ENCODE peak calls at places on chromosomes 6 and 20, in seven cellular contexts. One of them, this sample, is unnamed.
A peak's percentile ranks its signal among the peaks of the same experiment; 100 is the strongest.

GRCh38 chr6:54655162-54655561 is 191.4 kb upstream of the FAM83B start:
- DNase-seq in Peyer's patch: no peak
- DNase-seq in A549: no peak
- DNase-seq in tibial nerve: no peak
- DNase-seq in heart left ventricle: no peak
- DNase-seq in spleen: no peak
- DNase-seq in esophagus muscularis mucosa: no peak
- DNase-seq in this sample: no peak

GRCh38 chr20:4666001-4666470 is 55.7 kb upstream of the PRND start:
- DNase-seq in Peyer's patch: no peak
- DNase-seq in A549: no peak
- DNase-seq in tibial nerve: no peak
- DNase-seq in heart left ventricle: no peak
- DNase-seq in spleen: no peak
- DNase-seq in esophagus muscularis mucosa: no peak
- DNase-seq in this sample: no peak

GRCh38 chr6:53410508-53411258 is 61.9 kb upstream of the ELOVL5 start:
- DNase-seq in Peyer's patch: peak; percentile 54
- DNase-seq in A549: peak; percentile 28
- DNase-seq in tibial nerve: no peak
- DNase-seq in heart left ventricle: peak; percentile 39
- DNase-seq in spleen: peak; percentile 87
- DNase-seq in esophagus muscularis mucosa: no peak
- DNase-seq in this sample: peak; percentile 33

GRCh38 chr6:138258197-138258596 is 39.9 kb upstream of the PBOV1 start:
- DNase-seq in Peyer's patch: no peak
- DNase-seq in A549: no peak
- DNase-seq in tibial nerve: no peak
- DNase-seq in heart left ventricle: no peak
- DNase-seq in spleen: no peak
- DNase-seq in esophagus muscularis mucosa: no peak
- DNase-seq in this sample: no peak

GRCh38 chr20:44785768-44786167 is 24.6 kb downstream of the RIMS4 start:
- DNase-seq in Peyer's patch: no peak
- DNase-seq in A549: peak; percentile 36
- DNase-seq in tibial nerve: no peak
- DNase-seq in heart left ventricle: no peak
- DNase-seq in spleen: no peak
- DNase-seq in esophagus muscularis mucosa: no peak
- DNase-seq in this sample: no peak

GRCh38 chr6:401239-401993 is 9.9 kb downstream of the IRF4 start:
- DNase-seq in Peyer's patch: no peak
- DNase-seq in A549: no peak
- DNase-seq in tibial nerve: no peak
- DNase-seq in heart left ventricle: no peak
- DNase-seq in spleen: no peak
- DNase-seq in esophagus muscularis mucosa: no peak
- DNase-seq in this sample: no peak

GRCh38 chr6:156872903-156873302 is 95.7 kb downstream of the ARID1B start:
- DNase-seq in Peyer's patch: no peak
- DNase-seq in A549: no peak
- DNase-seq in tibial nerve: no peak
- DNase-seq in heart left ventricle: no peak
- DNase-seq in spleen: no peak
- DNase-seq in esophagus muscularis mucosa: no peak
- DNase-seq in this sample: no peak

GRCh38 chr20:32583581-32584045 is 1.5 kb downstream of the NOL4L start:
- DNase-seq in Peyer's patch: no peak
- DNase-seq in A549: no peak
- DNase-seq in tibial nerve: no peak
- DNase-seq in heart left ventricle: no peak
- DNase-seq in spleen: no peak
- DNase-seq in esophagus muscularis mucosa: no peak
- DNase-seq in this sample: no peak

GRCh38 chr6:36701401-36701991 is 3.9 kb downstream of the RAB44 start:
- DNase-seq in Peyer's patch: no peak
- DNase-seq in A549: no peak
- DNase-seq in tibial nerve: no peak
- DNase-seq in heart left ventricle: no peak
- DNase-seq in spleen: peak; percentile 64
- DNase-seq in esophagus muscularis mucosa: no peak
- DNase-seq in this sample: no peak

GRCh38 chr6:42449917-42450313 is 1.8 kb downstream of the TRERF1 start:
- DNase-seq in Peyer's patch: no peak
- DNase-seq in A549: no peak
- DNase-seq in tibial nerve: no peak
- DNase-seq in heart left ventricle: no peak
- DNase-seq in spleen: no peak
- DNase-seq in esophagus muscularis mucosa: peak; percentile 88
- DNase-seq in this sample: no peak

GRCh38 chr6:100257661-100258395 is 206.9 kb downstream of the SIM1 start:
- DNase-seq in Peyer's patch: no peak
- DNase-seq in A549: peak; percentile 46
- DNase-seq in tibial nerve: no peak
- DNase-seq in heart left ventricle: no peak
- DNase-seq in spleen: no peak
- DNase-seq in esophagus muscularis mucosa: no peak
- DNase-seq in this sample: no peak

GRCh38 chr6:116447496-116448011 is 13.6 kb upstream of the CALHM6 start:
- DNase-seq in Peyer's patch: no peak
- DNase-seq in A549: no peak
- DNase-seq in tibial nerve: no peak
- DNase-seq in heart left ventricle: no peak
- DNase-seq in spleen: no peak
- DNase-seq in esophagus muscularis mucosa: no peak
- DNase-seq in this sample: no peak

GRCh38 chr6:146670161-146670560 is 71.4 kb downstream of the ADGB start:
- DNase-seq in Peyer's patch: no peak
- DNase-seq in A549: no peak
- DNase-seq in tibial nerve: no peak
- DNase-seq in heart left ventricle: no peak
- DNase-seq in spleen: no peak
- DNase-seq in esophagus muscularis mucosa: no peak
- DNase-seq in this sample: no peak

GRCh38 chr6:54813901-54814300 is 32.7 kb upstream of the FAM83B start:
- DNase-seq in Peyer's patch: no peak
- DNase-seq in A549: no peak
- DNase-seq in tibial nerve: no peak
- DNase-seq in heart left ventricle: no peak
- DNase-seq in spleen: no peak
- DNase-seq in esophagus muscularis mucosa: no peak
- DNase-seq in this sample: no peak

GRCh38 chr20:57133926-57134650 is 132.4 kb downstream of the BMP7 start:
- DNase-seq in Peyer's patch: no peak
- DNase-seq in A549: no peak
- DNase-seq in tibial nerve: no peak
- DNase-seq in heart left ventricle: no peak
- DNase-seq in spleen: peak; percentile 45
- DNase-seq in esophagus muscularis mucosa: no peak
- DNase-seq in this sample: no peak

GRCh38 chr6:149565539-149566371 is 420 bp upstream of the GINM1 start:
- DNase-seq in Peyer's patch: peak; percentile 98
- DNase-seq in A549: peak; percentile 87
- DNase-seq in tibial nerve: peak; percentile 83
- DNase-seq in heart left ventricle: peak; percentile 95
- DNase-seq in spleen: peak; percentile 98
- DNase-seq in esophagus muscularis mucosa: peak; percentile 97
- DNase-seq in this sample: peak; percentile 96

GRCh38 chr20:17762873-17763557 is 63.2 kb downstream of the BANF2 start:
- DNase-seq in Peyer's patch: no peak
- DNase-seq in A549: no peak
- DNase-seq in tibial nerve: no peak
- DNase-seq in heart left ventricle: no peak
- DNase-seq in spleen: no peak
- DNase-seq in esophagus muscularis mucosa: no peak
- DNase-seq in this sample: peak; percentile 51

GRCh38 chr6:21115111-21115510 is 478.4 kb upstream of the SOX4 start:
- DNase-seq in Peyer's patch: no peak
- DNase-seq in A549: no peak
- DNase-seq in tibial nerve: no peak
- DNase-seq in heart left ventricle: peak; percentile 25
- DNase-seq in spleen: no peak
- DNase-seq in esophagus muscularis mucosa: no peak
- DNase-seq in this sample: no peak

GRCh38 chr6:14062345-14063029 is 55.1 kb upstream of the CD83 start:
- DNase-seq in Peyer's patch: no peak
- DNase-seq in A549: no peak
- DNase-seq in tibial nerve: no peak
- DNase-seq in heart left ventricle: no peak
- DNase-seq in spleen: no peak
- DNase-seq in esophagus muscularis mucosa: no peak
- DNase-seq in this sample: no peak

GRCh38 chr6:7171733-7172132 is 64.0 kb downstream of the RREB1 start:
- DNase-seq in Peyer's patch: no peak
- DNase-seq in A549: no peak
- DNase-seq in tibial nerve: no peak
- DNase-seq in heart left ventricle: no peak
- DNase-seq in spleen: no peak
- DNase-seq in esophagus muscularis mucosa: no peak
- DNase-seq in this sample: no peak

GRCh38 chr6:153131037-153131981 is at the start of gene RGS17:
- DNase-seq in Peyer's patch: no peak
- DNase-seq in A549: peak; percentile 65
- DNase-seq in tibial nerve: no peak
- DNase-seq in heart left ventricle: peak; percentile 59
- DNase-seq in spleen: peak; percentile 82
- DNase-seq in esophagus muscularis mucosa: no peak
- DNase-seq in this sample: peak; percentile 35

GRCh38 chr20:34069341-34070078 is 42.5 kb downstream of the EIF2S2 start:
- DNase-seq in Peyer's patch: peak; percentile 70
- DNase-seq in A549: peak; percentile 66
- DNase-seq in tibial nerve: peak; percentile 70
- DNase-seq in heart left ventricle: peak; percentile 67
- DNase-seq in spleen: no peak
- DNase-seq in esophagus muscularis mucosa: peak; percentile 94
- DNase-seq in this sample: peak; percentile 86

DNA sequence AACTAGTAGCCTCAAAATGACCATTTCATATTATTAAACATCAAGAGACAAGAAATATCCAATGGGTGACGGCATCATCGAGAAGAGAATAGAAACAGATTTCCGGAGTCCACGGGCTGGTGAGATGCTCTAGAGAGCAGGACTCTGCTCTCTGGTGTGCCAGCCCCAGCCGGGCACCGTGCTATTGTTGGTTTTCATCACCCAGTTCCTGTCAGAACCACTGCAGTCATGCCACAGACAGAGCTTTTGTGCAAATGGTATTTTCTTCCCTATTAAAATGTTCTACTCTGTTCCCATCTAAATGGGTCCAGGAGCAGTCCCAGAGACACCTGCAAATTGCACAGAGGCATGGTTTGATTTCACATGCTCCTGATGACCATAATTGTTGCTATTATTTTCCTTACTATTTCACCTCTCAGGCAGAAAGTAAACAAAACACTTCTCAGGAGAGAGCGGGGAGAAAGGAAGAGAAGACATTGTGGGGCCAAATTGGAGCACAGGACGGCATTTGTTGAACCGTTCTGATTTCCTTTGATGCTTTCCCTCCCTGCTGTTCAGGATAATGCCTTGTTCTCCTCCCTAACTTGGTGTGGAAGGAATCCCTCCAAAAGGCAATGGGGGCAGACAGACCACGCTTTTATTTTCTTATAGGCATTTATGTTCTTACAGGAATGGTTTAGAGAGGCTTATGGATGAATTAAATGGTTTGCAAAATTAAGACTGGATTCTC is 11.4 kb upstream of the RAMACL start:
- DNase-seq in Peyer's patch: no peak
- DNase-seq in A549: no peak
- DNase-seq in tibial nerve: no peak
- DNase-seq in heart left ventricle: no peak
- DNase-seq in spleen: peak; percentile 64
- DNase-seq in esophagus muscularis mucosa: no peak
- DNase-seq in this sample: no peak
- H3K4me1 ChIP-seq in Peyer's patch: no peaks in the 10 kb centered on the region
- H3K4me1 ChIP-seq in A549: no peaks in the 10 kb centered on the region
- H3K4me1 ChIP-seq in tibial nerve: peaks cover 28% of the 10 kb centered on the region
- H3K4me1 ChIP-seq in heart left ventricle: peaks cover 34% of the 10 kb centered on the region
- H3K4me1 ChIP-seq in spleen: peaks cover 12% of the 10 kb centered on the region
- H3K4me1 ChIP-seq in esophagus muscularis mucosa: peaks cover 46% of the 10 kb centered on the region
- H3K4me1 ChIP-seq in this sample: peaks cover 36% of the 10 kb centered on the region

GRCh38 chr20:58682656-58683055 is 9.9 kb upstream of the NPEPL1 start:
- DNase-seq in Peyer's patch: no peak
- DNase-seq in A549: no peak
- DNase-seq in tibial nerve: no peak
- DNase-seq in heart left ventricle: no peak
- DNase-seq in spleen: no peak
- DNase-seq in esophagus muscularis mucosa: no peak
- DNase-seq in this sample: no peak
- TF ChIP-seq POLR2A in Peyer's patch: no peak
- TF ChIP-seq POLR2A in A549: no peak
- TF ChIP-seq POLR2A in tibial nerve: no peak
- TF ChIP-seq POLR2A in heart left ventricle: no peak
- TF ChIP-seq POLR2A in spleen: no peak
- TF ChIP-seq POLR2A in esophagus muscularis mucosa: no peak
- TF ChIP-seq POLR2A in this sample: no peak

DNA sequence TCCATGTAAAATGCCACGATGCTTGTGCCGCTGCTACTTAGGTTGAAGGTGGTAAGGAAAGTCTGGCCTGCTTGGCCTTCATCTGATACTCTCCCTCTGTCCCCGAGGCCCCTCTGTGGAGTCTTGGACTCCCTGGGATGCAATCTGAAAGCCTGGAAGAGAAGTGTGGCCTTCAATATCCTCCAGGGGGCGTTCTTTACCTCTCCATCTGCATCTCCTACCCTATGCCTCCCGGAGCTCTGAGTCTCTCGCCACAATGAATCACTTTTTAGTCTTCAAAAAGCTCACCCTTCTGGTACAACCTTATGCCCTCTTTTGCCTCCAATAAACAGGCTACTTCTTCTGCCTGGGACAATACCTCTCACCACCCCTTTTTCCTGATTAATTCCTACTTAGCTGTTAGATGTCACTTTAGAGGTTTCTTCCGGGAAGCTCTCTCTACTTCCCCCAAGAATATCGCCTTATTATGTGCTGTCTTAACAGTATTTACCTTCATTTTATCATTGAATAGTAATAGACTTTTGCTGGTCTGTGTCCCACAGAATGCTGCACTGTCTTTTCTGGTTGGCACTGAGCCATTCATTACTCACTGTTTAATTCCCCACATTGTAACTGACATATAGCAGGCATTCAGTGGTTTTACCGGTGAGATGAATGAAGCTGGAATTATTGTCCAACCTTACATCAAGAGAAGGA is 13.9 kb upstream of the ATG5 start:
- DNase-seq in Peyer's patch: no peak
- DNase-seq in A549: peak; percentile 86
- DNase-seq in tibial nerve: no peak
- DNase-seq in heart left ventricle: peak; percentile 24
- DNase-seq in spleen: no peak
- DNase-seq in esophagus muscularis mucosa: no peak
- DNase-seq in this sample: peak; percentile 54
- TF ChIP-seq CTCF in Peyer's patch: peak; percentile 63
- TF ChIP-seq CTCF in A549: peak; percentile 71
- TF ChIP-seq CTCF in tibial nerve: peak; percentile 57
- TF ChIP-seq CTCF in heart left ventricle: peak; percentile 71
- TF ChIP-seq CTCF in spleen: peak; percentile 78
- TF ChIP-seq CTCF in esophagus muscularis mucosa: peak; percentile 61
- TF ChIP-seq CTCF in this sample: peak; percentile 69

DNA sequence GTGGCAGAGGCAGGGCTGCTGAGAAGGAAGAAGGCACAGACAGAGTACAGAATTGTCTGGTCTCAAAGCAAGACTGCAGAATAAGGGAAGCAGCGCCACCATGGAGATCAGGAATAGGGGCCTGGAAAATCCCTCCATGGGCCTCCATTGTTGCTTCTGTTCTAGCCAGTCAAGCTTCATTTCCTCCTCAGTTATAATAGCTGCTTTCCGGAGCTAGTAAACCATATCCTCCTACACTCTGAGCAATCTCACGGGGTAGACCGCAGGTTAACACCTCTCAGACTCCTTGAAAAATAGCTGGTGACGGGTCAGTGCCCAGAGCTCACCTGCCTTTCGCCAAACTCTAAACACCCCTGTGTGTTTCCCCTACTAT is 570 bp upstream of the HLA-DMB start:
- DNase-seq in Peyer's patch: no peak
- DNase-seq in A549: no peak
- DNase-seq in tibial nerve: no peak
- DNase-seq in heart left ventricle: no peak
- DNase-seq in spleen: no peak
- DNase-seq in esophagus muscularis mucosa: no peak
- DNase-seq in this sample: no peak
- H3K4me1 ChIP-seq in Peyer's patch: peaks cover 18% of the 10 kb centered on the region
- H3K4me1 ChIP-seq in A549: no peaks in the 10 kb centered on the region
- H3K4me1 ChIP-seq in tibial nerve: peaks cover 6% of the 10 kb centered on the region
- H3K4me1 ChIP-seq in heart left ventricle: peaks cover 94% of the 10 kb centered on the region
- H3K4me1 ChIP-seq in spleen: peaks cover 91% of the 10 kb centered on the region
- H3K4me1 ChIP-seq in esophagus muscularis mucosa: peaks cover 15% of the 10 kb centered on the region
- H3K4me1 ChIP-seq in this sample: peaks cover 28% of the 10 kb centered on the region

This sample was measured in stomach.